ENCODE peak calls at places on chromosomes 6 and 20, in six cellular contexts. One of them, this sample, is unnamed.

GRCh38 chr6:45494734-45495133 is 117.0 kb upstream of the SUPT3H start:
- DNase-seq in endothelial cell: no peak
- DNase-seq in midbrain: no peak
- DNase-seq in fibroblast of gingiva: no peak
- DNase-seq in Right ventricle myocardium superior: no peak
- DNase-seq in H9: no peak
- DNase-seq in this sample: no peak

GRCh38 chr6:44800171-44800671 is 412.7 kb downstream of the CDC5L start:
- DNase-seq in endothelial cell: no peak
- DNase-seq in midbrain: no peak
- DNase-seq in fibroblast of gingiva: peak
- DNase-seq in Right ventricle myocardium superior: no peak
- DNase-seq in H9: no peak
- DNase-seq in this sample: peak

GRCh38 chr6:34324738-34325444 is 67.6 kb downstream of the NUDT3 start:
- DNase-seq in endothelial cell: no peak
- DNase-seq in midbrain: peak
- DNase-seq in fibroblast of gingiva: peak
- DNase-seq in Right ventricle myocardium superior: peak
- DNase-seq in H9: no peak
- DNase-seq in this sample: no peak

GRCh38 chr6:142378138-142378875 is 76.5 kb downstream of the ADGRG6 start:
- DNase-seq in endothelial cell: peak
- DNase-seq in midbrain: no peak
- DNase-seq in fibroblast of gingiva: peak
- DNase-seq in Right ventricle myocardium superior: no peak
- DNase-seq in H9: no peak
- DNase-seq in this sample: no peak

GRCh38 chr20:49552007-49552406 is 15.9 kb downstream of the PTGIS start:
- DNase-seq in endothelial cell: no peak
- DNase-seq in midbrain: no peak
- DNase-seq in fibroblast of gingiva: peak
- DNase-seq in Right ventricle myocardium superior: no peak
- DNase-seq in H9: no peak
- DNase-seq in this sample: no peak

GRCh38 chr6:136249336-136249735 is 775 bp downstream of the MTFR2 start:
- DNase-seq in endothelial cell: no peak
- DNase-seq in midbrain: no peak
- DNase-seq in fibroblast of gingiva: peak
- DNase-seq in Right ventricle myocardium superior: no peak
- DNase-seq in H9: no peak
- DNase-seq in this sample: no peak

GRCh38 chr6:156131221-156131903 is 645.8 kb upstream of the ARID1B start:
- DNase-seq in endothelial cell: no peak
- DNase-seq in midbrain: no peak
- DNase-seq in fibroblast of gingiva: no peak
- DNase-seq in Right ventricle myocardium superior: no peak
- DNase-seq in H9: no peak
- DNase-seq in this sample: no peak

GRCh38 chr6:33740794-33741193 is 5.9 kb downstream of the IP6K3 start:
- DNase-seq in endothelial cell: no peak
- DNase-seq in midbrain: no peak
- DNase-seq in fibroblast of gingiva: no peak
- DNase-seq in Right ventricle myocardium superior: no peak
- DNase-seq in H9: no peak
- DNase-seq in this sample: no peak

GRCh38 chr20:33685328-33686007 is 717 bp downstream of the E2F1 start:
- DNase-seq in endothelial cell: no peak
- DNase-seq in midbrain: no peak
- DNase-seq in fibroblast of gingiva: no peak
- DNase-seq in Right ventricle myocardium superior: no peak
- DNase-seq in H9: peak
- DNase-seq in this sample: peak

GRCh38 chr20:48287552-48288170 is 502.4 kb upstream of the SULF2 start:
- DNase-seq in endothelial cell: no peak
- DNase-seq in midbrain: no peak
- DNase-seq in fibroblast of gingiva: no peak
- DNase-seq in Right ventricle myocardium superior: no peak
- DNase-seq in H9: no peak
- DNase-seq in this sample: no peak

GRCh38 chr20:13183005-13183404 is 38.1 kb upstream of the ISM1 start:
- DNase-seq in endothelial cell: no peak
- DNase-seq in midbrain: no peak
- DNase-seq in fibroblast of gingiva: no peak
- DNase-seq in Right ventricle myocardium superior: no peak
- DNase-seq in H9: no peak
- DNase-seq in this sample: no peak

GRCh38 chr20:59003836-59004492 is 3.1 kb downstream of the CTSZ start:
- DNase-seq in endothelial cell: no peak
- DNase-seq in midbrain: no peak
- DNase-seq in fibroblast of gingiva: no peak
- DNase-seq in Right ventricle myocardium superior: no peak
- DNase-seq in H9: no peak
- DNase-seq in this sample: no peak

GRCh38 chr6:51396583-51396982 is 577.9 kb downstream of the TFAP2B start:
- DNase-seq in endothelial cell: no peak
- DNase-seq in midbrain: no peak
- DNase-seq in fibroblast of gingiva: no peak
- DNase-seq in Right ventricle myocardium superior: no peak
- DNase-seq in H9: no peak
- DNase-seq in this sample: no peak

GRCh38 chr6:33294086-33294823 is 4.5 kb downstream of the RGL2 start:
- DNase-seq in endothelial cell: no peak
- DNase-seq in midbrain: no peak
- DNase-seq in fibroblast of gingiva: no peak
- DNase-seq in Right ventricle myocardium superior: no peak
- DNase-seq in H9: no peak
- DNase-seq in this sample: no peak

GRCh38 chr20:35408270-35408669 is 3.5 kb downstream of the UQCC1 start:
- DNase-seq in endothelial cell: no peak
- DNase-seq in midbrain: no peak
- DNase-seq in fibroblast of gingiva: no peak
- DNase-seq in Right ventricle myocardium superior: no peak
- DNase-seq in H9: no peak
- DNase-seq in this sample: no peak

GRCh38 chr6:108872001-108872974 is 24.1 kb downstream of the ARMC2 start:
- DNase-seq in endothelial cell: no peak
- DNase-seq in midbrain: no peak
- DNase-seq in fibroblast of gingiva: no peak
- DNase-seq in Right ventricle myocardium superior: no peak
- DNase-seq in H9: no peak
- DNase-seq in this sample: no peak

GRCh38 chr6:154428892-154429291 is 72.3 kb upstream of the IPCEF1 start:
- DNase-seq in endothelial cell: no peak
- DNase-seq in midbrain: no peak
- DNase-seq in fibroblast of gingiva: no peak
- DNase-seq in Right ventricle myocardium superior: no peak
- DNase-seq in H9: no peak
- DNase-seq in this sample: no peak

GRCh38 chr6:40962241-40962640 is 76.8 kb downstream of the UNC5CL start:
- DNase-seq in endothelial cell: no peak
- DNase-seq in midbrain: no peak
- DNase-seq in fibroblast of gingiva: peak
- DNase-seq in Right ventricle myocardium superior: no peak
- DNase-seq in H9: no peak
- DNase-seq in this sample: peak